ENCODE peak calls at places on chromosome 14, in six cellular contexts. One of them, this sample, is unnamed.

GRCh38 chr14:69043007-69043444 is 63.9 kb upstream of the ACTN1 start:
- DNase-seq in epithelial cell of esophagus: no peak
- DNase-seq in neural crest cell: no peak
- DNase-seq in GM23338: no peak
- DNase-seq in ovary: peak
- DNase-seq in HCT116: no peak
- DNase-seq in this sample: peak

GRCh38 chr14:74608959-74609611 is 3.0 kb downstream of the LTBP2 start:
- DNase-seq in epithelial cell of esophagus: peak
- DNase-seq in neural crest cell: peak
- DNase-seq in GM23338: peak
- DNase-seq in ovary: peak
- DNase-seq in HCT116: peak
- DNase-seq in this sample: peak

GRCh38 chr14:93114713-93115068 is 1.0 kb downstream of the ITPK1 start:
- DNase-seq in epithelial cell of esophagus: no peak
- DNase-seq in neural crest cell: no peak
- DNase-seq in GM23338: peak
- DNase-seq in ovary: peak
- DNase-seq in HCT116: no peak
- DNase-seq in this sample: no peak

GRCh38 chr14:59679872-59680271 is 103.3 kb upstream of the CCDC175 start:
- DNase-seq in epithelial cell of esophagus: peak
- DNase-seq in neural crest cell: no peak
- DNase-seq in GM23338: peak
- DNase-seq in ovary: no peak
- DNase-seq in HCT116: no peak
- DNase-seq in this sample: no peak

GRCh38 chr14:93031505-93032300 is 84.0 kb downstream of the ITPK1 start:
- DNase-seq in epithelial cell of esophagus: no peak
- DNase-seq in neural crest cell: no peak
- DNase-seq in GM23338: no peak
- DNase-seq in ovary: no peak
- DNase-seq in HCT116: no peak
- DNase-seq in this sample: no peak

GRCh38 chr14:71290960-71291466 is 383.8 kb downstream of the PCNX1 start:
- DNase-seq in epithelial cell of esophagus: peak
- DNase-seq in neural crest cell: no peak
- DNase-seq in GM23338: no peak
- DNase-seq in ovary: no peak
- DNase-seq in HCT116: peak
- DNase-seq in this sample: peak

GRCh38 chr14:73834258-73834620 is 17.4 kb upstream of the PTGR2 start:
- DNase-seq in epithelial cell of esophagus: no peak
- DNase-seq in neural crest cell: no peak
- DNase-seq in GM23338: no peak
- DNase-seq in ovary: no peak
- DNase-seq in HCT116: no peak
- DNase-seq in this sample: no peak

GRCh38 chr14:85079842-85080741 is 449.9 kb upstream of the FLRT2 start:
- DNase-seq in epithelial cell of esophagus: no peak
- DNase-seq in neural crest cell: no peak
- DNase-seq in GM23338: no peak
- DNase-seq in ovary: no peak
- DNase-seq in HCT116: no peak
- DNase-seq in this sample: no peak

GRCh38 chr14:68664225-68664681 is 128.6 kb downstream of the ZFP36L1 start:
- DNase-seq in epithelial cell of esophagus: no peak
- DNase-seq in neural crest cell: no peak
- DNase-seq in GM23338: no peak
- DNase-seq in ovary: peak
- DNase-seq in HCT116: no peak
- DNase-seq in this sample: no peak

GRCh38 chr14:39988939-39989338 is 556.7 kb upstream of the FBXO33 start:
- DNase-seq in epithelial cell of esophagus: peak
- DNase-seq in neural crest cell: no peak
- DNase-seq in GM23338: peak
- DNase-seq in ovary: no peak
- DNase-seq in HCT116: peak
- DNase-seq in this sample: no peak

GRCh38 chr14:29805415-29806123 is 122.1 kb downstream of the PRKD1 start:
- DNase-seq in epithelial cell of esophagus: peak
- DNase-seq in neural crest cell: no peak
- DNase-seq in GM23338: no peak
- DNase-seq in ovary: peak
- DNase-seq in HCT116: no peak
- DNase-seq in this sample: no peak

GRCh38 chr14:61488417-61488816 is 167.0 kb downstream of the PRKCH start:
- DNase-seq in epithelial cell of esophagus: no peak
- DNase-seq in neural crest cell: no peak
- DNase-seq in GM23338: no peak
- DNase-seq in ovary: no peak
- DNase-seq in HCT116: no peak
- DNase-seq in this sample: no peak

GRCh38 chr14:100384819-100385813 is 62.0 kb downstream of the SLC25A47 start:
- DNase-seq in epithelial cell of esophagus: peak
- DNase-seq in neural crest cell: no peak
- DNase-seq in GM23338: peak
- DNase-seq in ovary: no peak
- DNase-seq in HCT116: peak
- DNase-seq in this sample: no peak

GRCh38 chr14:90518941-90519256 is 122.1 kb downstream of the CALM1 start:
- DNase-seq in epithelial cell of esophagus: peak
- DNase-seq in neural crest cell: no peak
- DNase-seq in GM23338: peak
- DNase-seq in ovary: no peak
- DNase-seq in HCT116: peak
- DNase-seq in this sample: no peak

GRCh38 chr14:73365727-73366126 is 92.6 kb downstream of the NUMB start:
- DNase-seq in epithelial cell of esophagus: no peak
- DNase-seq in neural crest cell: no peak
- DNase-seq in GM23338: no peak
- DNase-seq in ovary: no peak
- DNase-seq in HCT116: no peak
- DNase-seq in this sample: no peak

GRCh38 chr14:58813745-58814144 is 176.0 kb downstream of the DACT1 start:
- DNase-seq in epithelial cell of esophagus: no peak
- DNase-seq in neural crest cell: no peak
- DNase-seq in GM23338: no peak
- DNase-seq in ovary: no peak
- DNase-seq in HCT116: no peak
- DNase-seq in this sample: no peak

GRCh38 chr14:68627868-68628604 is 164.8 kb downstream of the ZFP36L1 start:
- DNase-seq in epithelial cell of esophagus: peak
- DNase-seq in neural crest cell: peak
- DNase-seq in GM23338: peak
- DNase-seq in ovary: no peak
- DNase-seq in HCT116: peak
- DNase-seq in this sample: no peak

GRCh38 chr14:29608861-29609260 is 318.8 kb downstream of the PRKD1 start:
- DNase-seq in epithelial cell of esophagus: no peak
- DNase-seq in neural crest cell: no peak
- DNase-seq in GM23338: no peak
- DNase-seq in ovary: no peak
- DNase-seq in HCT116: no peak
- DNase-seq in this sample: no peak

GRCh38 chr14:104983231-104983721 is 2.3 kb upstream of the CLBA1 start:
- DNase-seq in epithelial cell of esophagus: no peak
- DNase-seq in neural crest cell: no peak
- DNase-seq in GM23338: no peak
- DNase-seq in ovary: no peak
- DNase-seq in HCT116: no peak
- DNase-seq in this sample: peak

GRCh38 chr14:79516009-79516408 is 695.3 kb downstream of the DIO2 start:
- DNase-seq in epithelial cell of esophagus: no peak
- DNase-seq in neural crest cell: no peak
- DNase-seq in GM23338: peak
- DNase-seq in ovary: no peak
- DNase-seq in HCT116: no peak
- DNase-seq in this sample: no peak

GRCh38 chr14:71135496-71135895 is 228.2 kb downstream of the PCNX1 start:
- DNase-seq in epithelial cell of esophagus: no peak
- DNase-seq in neural crest cell: no peak
- DNase-seq in GM23338: no peak
- DNase-seq in ovary: no peak
- DNase-seq in HCT116: no peak
- DNase-seq in this sample: no peak

GRCh38 chr14:34496007-34496678 is 34.1 kb upstream of the SPTSSA start:
- DNase-seq in epithelial cell of esophagus: no peak
- DNase-seq in neural crest cell: no peak
- DNase-seq in GM23338: no peak
- DNase-seq in ovary: peak
- DNase-seq in HCT116: no peak
- DNase-seq in this sample: no peak

GRCh38 chr14:76510255-76510654 is 134.3 kb downstream of the ESRRB start:
- DNase-seq in epithelial cell of esophagus: no peak
- DNase-seq in neural crest cell: no peak
- DNase-seq in GM23338: no peak
- DNase-seq in ovary: no peak
- DNase-seq in HCT116: no peak
- DNase-seq in this sample: no peak

GRCh38 chr14:29712586-29712985 is 215.1 kb downstream of the PRKD1 start:
- DNase-seq in epithelial cell of esophagus: no peak
- DNase-seq in neural crest cell: no peak
- DNase-seq in GM23338: no peak
- DNase-seq in ovary: no peak
- DNase-seq in HCT116: no peak
- DNase-seq in this sample: no peak

GRCh38 chr14:65200454-65200853 is 98.1 kb upstream of the MAX start:
- DNase-seq in epithelial cell of esophagus: no peak
- DNase-seq in neural crest cell: no peak
- DNase-seq in GM23338: no peak
- DNase-seq in ovary: no peak
- DNase-seq in HCT116: no peak
- DNase-seq in this sample: no peak

GRCh38 chr14:91228112-91229004 is 16.1 kb downstream of the GPR68 start:
- DNase-seq in epithelial cell of esophagus: peak
- DNase-seq in neural crest cell: no peak
- DNase-seq in GM23338: peak
- DNase-seq in ovary: no peak
- DNase-seq in HCT116: no peak
- DNase-seq in this sample: no peak

GRCh38 chr14:99699071-99699760 is 15.1 kb downstream of the CYP46A1 start:
- DNase-seq in epithelial cell of esophagus: no peak
- DNase-seq in neural crest cell: no peak
- DNase-seq in GM23338: no peak
- DNase-seq in ovary: no peak
- DNase-seq in HCT116: no peak
- DNase-seq in this sample: no peak

GRCh38 chr14:72463291-72463866 is 430.5 kb downstream of the DPF3 start:
- DNase-seq in epithelial cell of esophagus: no peak
- DNase-seq in neural crest cell: no peak
- DNase-seq in GM23338: no peak
- DNase-seq in ovary: no peak
- DNase-seq in HCT116: peak
- DNase-seq in this sample: no peak

DNA sequence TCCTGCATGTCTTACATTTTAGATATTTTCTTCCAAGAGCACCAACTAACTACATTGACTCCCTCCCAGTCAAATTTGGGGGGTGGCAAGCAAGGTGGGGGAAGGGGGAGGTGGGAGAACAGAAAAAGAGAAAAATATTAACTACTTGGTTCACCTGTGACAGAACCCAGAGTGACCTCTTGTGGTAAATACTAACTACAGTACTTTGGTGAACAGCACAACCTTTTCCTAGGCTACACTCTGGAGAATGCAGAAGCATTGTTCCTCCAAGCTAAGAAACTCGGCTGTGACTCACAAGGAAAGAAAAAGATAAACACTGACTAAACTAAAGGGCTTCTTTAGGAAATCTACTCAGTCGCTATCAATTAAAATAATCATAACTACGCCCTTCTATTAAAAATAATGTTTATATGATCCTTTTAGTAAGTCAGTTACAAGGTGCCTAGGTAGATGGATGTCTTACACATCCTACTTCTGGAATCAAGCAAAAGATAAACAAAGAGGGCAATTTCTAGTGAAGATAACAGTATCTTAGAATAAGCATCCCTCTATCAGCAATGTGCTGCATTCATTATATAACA is 5.4 kb downstream of the KCNH5 start:
- DNase-seq in epithelial cell of esophagus: peak
- DNase-seq in neural crest cell: no peak
- DNase-seq in GM23338: peak
- DNase-seq in ovary: no peak
- DNase-seq in HCT116: no peak
- DNase-seq in this sample: no peak
- TF ChIP-seq CTCF in epithelial cell of esophagus: peak
- TF ChIP-seq CTCF in neural crest cell: peak
- TF ChIP-seq CTCF in GM23338: peak
- TF ChIP-seq CTCF in ovary: no peak
- TF ChIP-seq CTCF in HCT116: peak
- TF ChIP-seq CTCF in this sample: no peak

GRCh38 chr14:37340353-37340752 is 142.6 kb downstream of the MIPOL1 start:
- DNase-seq in epithelial cell of esophagus: no peak
- DNase-seq in neural crest cell: no peak
- DNase-seq in GM23338: peak
- DNase-seq in ovary: no peak
- DNase-seq in HCT116: no peak
- DNase-seq in this sample: no peak
- TF ChIP-seq CTCF in epithelial cell of esophagus: peak
- TF ChIP-seq CTCF in neural crest cell: no peak
- TF ChIP-seq CTCF in GM23338: peak
- TF ChIP-seq CTCF in ovary: no peak
- TF ChIP-seq CTCF in HCT116: peak
- TF ChIP-seq CTCF in this sample: no peak

DNA sequence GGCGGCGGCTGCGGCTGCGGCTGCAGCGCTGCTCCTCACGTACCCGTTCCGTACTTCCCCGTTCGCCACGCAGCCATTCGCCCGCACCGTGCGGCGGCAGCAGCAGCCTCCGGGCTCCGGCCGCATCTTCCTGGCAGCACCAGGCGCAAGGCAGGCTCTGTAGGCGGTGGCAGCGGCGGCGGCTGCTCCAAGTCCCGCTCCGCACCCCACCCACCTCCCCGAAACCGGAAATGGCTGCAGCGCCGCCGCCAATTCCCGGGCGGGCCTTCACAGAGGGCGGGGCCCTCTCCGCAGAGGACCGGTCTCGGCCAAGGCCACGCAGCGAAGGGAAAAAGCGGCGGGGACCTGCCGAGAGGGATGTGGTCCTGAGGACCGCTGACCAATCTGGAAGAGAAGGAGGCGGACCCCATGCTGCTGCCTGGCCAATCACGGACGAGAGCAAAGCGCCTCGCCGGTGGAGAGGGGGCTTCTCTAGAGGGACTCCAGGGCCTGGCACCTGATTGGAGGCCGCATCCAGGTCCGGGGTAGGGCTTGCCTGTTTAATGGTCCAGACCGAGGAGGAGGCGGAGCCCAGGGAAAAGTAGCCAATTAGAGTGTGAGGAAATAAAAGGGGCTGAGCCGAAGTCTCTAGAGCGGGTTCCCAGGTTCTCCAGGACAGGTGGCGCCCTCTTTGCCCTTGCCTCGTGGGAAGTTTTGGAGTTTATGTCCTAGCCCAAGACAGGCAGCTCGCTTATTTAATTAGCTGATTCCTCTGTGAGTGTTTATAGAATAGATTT is at the start of gene SPTLC2:
- DNase-seq in epithelial cell of esophagus: peak
- DNase-seq in neural crest cell: peak
- DNase-seq in GM23338: peak
- DNase-seq in ovary: peak
- DNase-seq in HCT116: peak
- DNase-seq in this sample: peak
- TF ChIP-seq CTCF in epithelial cell of esophagus: no peak
- TF ChIP-seq CTCF in neural crest cell: no peak
- TF ChIP-seq CTCF in GM23338: peak
- TF ChIP-seq CTCF in ovary: no peak
- TF ChIP-seq CTCF in HCT116: peak
- TF ChIP-seq CTCF in this sample: no peak

GRCh38 chr14:22918809-22919600 is at the start of gene RBM23:
- DNase-seq in epithelial cell of esophagus: peak
- DNase-seq in neural crest cell: peak
- DNase-seq in GM23338: peak
- DNase-seq in ovary: peak
- DNase-seq in HCT116: peak
- DNase-seq in this sample: peak
- TF ChIP-seq CTCF in epithelial cell of esophagus: no peak
- TF ChIP-seq CTCF in neural crest cell: no peak
- TF ChIP-seq CTCF in GM23338: no peak
- TF ChIP-seq CTCF in ovary: peak
- TF ChIP-seq CTCF in HCT116: no peak
- TF ChIP-seq CTCF in this sample: no peak

This sample was measured in CD14-positive monocyte.